ENCODE peak calls at places on chromosomes 3 and 15, in six cellular contexts. J, R, T, F, Y and S are unnamed samples.

GRCh38 chr3:151483488-151483887 is 22.6 kb upstream of the IGSF10 start:
- DNase-seq in T (no peak), J (no peak), R (no peak), F (no peak), Y (no peak), S (no peak)

GRCh38 chr3:57958642-57959406 is 49.4 kb upstream of the FLNB start:
- DNase-seq in F (no peak), Y (no peak), R (no peak), T (no peak), J (no peak), S (no peak)

GRCh38 chr15:59817834-59818233 is 128.7 kb upstream of the BNIP2 start:
- DNase-seq in R (no peak), T (no peak), Y (no peak), F (no peak), J (no peak), S (no peak)

GRCh38 chr3:86245360-86245759 is 745.6 kb downstream of the VGLL3 start:
- DNase-seq in F (no peak), R (no peak), Y (no peak), J (no peak), T (no peak), S (no peak)

GRCh38 chr3:16124636-16125035 is 49.8 kb upstream of the GALNT15 start:
- DNase-seq in F (peak; percentile 95), J (no peak), T (peak; percentile 81), Y (no peak), R (no peak), S (no peak)

GRCh38 chr15:88035381-88035780 is 221.2 kb downstream of the NTRK3 start:
- DNase-seq in R (no peak), T (no peak), J (no peak), F (no peak), Y (no peak), S (no peak)

GRCh38 chr15:63752979-63753378 is 80.8 kb downstream of the HERC1 start:
- DNase-seq in F (no peak), J (no peak), Y (no peak), R (no peak), T (no peak), S (no peak)

GRCh38 chr3:50316657-50317242 is 5.8 kb downstream of the HYAL2 start:
- DNase-seq in F (no peak), Y (peak; percentile 93), R (peak; percentile 93), T (peak; percentile 95), J (no peak), S (no peak)

GRCh38 chr3:157840513-157840912 is 265.7 kb downstream of the SHOX2 start:
- DNase-seq in J (no peak), R (no peak), T (no peak), F (no peak), Y (no peak), S (no peak)

GRCh38 chr15:28969511-28970085 is 83.8 kb downstream of the APBA2 start:
- DNase-seq in Y (no peak), F (no peak), J (no peak), R (no peak), T (no peak), S (no peak)

GRCh38 chr15:63979227-63979793 is 67.0 kb downstream of the DAPK2 start:
- DNase-seq in R (no peak), J (no peak), F (no peak), T (no peak), Y (no peak), S (peak; percentile 2)

GRCh38 chr3:57434041-57434440 is 110.1 kb downstream of the DNAH12 start:
- DNase-seq in R (peak; percentile 62), T (no peak), F (peak; percentile 16), Y (no peak), J (no peak), S (no peak)

GRCh38 chr3:39260957-39261356 is 18.9 kb downstream of the CX3CR1 start:
- DNase-seq in F (peak; percentile 93), Y (peak; percentile 88), J (peak; percentile 56), R (peak; percentile 18), T (peak; percentile 41), S (peak; percentile 22)

GRCh38 chr15:26083457-26084350 is 220.6 kb upstream of the ATP10A start:
- DNase-seq in R (no peak), T (no peak), J (no peak), Y (no peak), F (no peak), S (no peak)

GRCh38 chr15:26082833-26083174 is 219.7 kb upstream of the ATP10A start:
- DNase-seq in Y (no peak), J (peak; percentile 22), R (no peak), T (no peak), F (peak; percentile 9), S (no peak)

GRCh38 chr15:26081758-26082068 is 218.6 kb upstream of the ATP10A start:
- DNase-seq in F (no peak), J (no peak), R (no peak), T (no peak), Y (no peak), S (no peak)

GRCh38 chr15:26087395-26087794 is 224.3 kb upstream of the ATP10A start:
- DNase-seq in Y (no peak), T (no peak), R (no peak), F (no peak), J (no peak), S (peak; percentile 91)

DNA sequence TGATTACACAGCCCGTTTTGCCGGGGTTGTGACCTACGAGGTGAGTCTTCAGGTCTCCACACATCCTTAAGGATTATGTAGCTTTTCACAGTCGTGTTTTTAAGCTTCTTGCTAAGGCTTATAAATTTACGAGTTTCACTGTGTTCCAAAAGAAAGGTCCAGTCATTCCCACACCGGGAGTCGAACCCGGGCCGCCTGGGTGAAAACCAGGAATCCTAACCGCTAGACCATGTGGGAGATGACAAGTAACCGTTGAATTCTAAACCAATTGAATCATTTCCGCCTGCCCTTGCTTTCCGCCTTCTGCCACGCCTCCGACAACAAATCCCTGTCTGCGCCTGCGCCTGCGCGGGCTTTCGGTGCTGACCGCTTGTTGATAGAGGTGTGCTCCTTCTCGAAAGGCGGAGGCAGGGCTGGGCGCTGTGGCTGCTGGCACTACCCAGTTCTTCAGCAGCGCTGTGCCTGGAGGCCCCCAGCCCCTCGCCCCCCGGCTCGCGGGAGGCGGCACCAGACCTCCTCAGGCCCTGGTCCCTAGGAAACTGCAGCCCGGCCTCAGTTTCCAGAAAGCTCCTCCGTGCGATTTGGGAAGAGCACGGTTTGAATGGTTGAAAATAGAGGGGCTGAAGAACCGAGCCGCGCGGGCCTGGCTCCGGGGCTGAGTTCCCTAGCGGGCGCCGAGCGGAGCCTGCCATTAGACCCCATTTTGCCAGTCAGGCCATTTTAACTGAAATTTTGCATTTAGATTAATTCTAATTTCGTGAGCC is 219.1 kb upstream of the ATP10A start:
- DNase-seq in T (peak; percentile 70), J (peak; percentile 99), F (peak; percentile 93), Y (peak; percentile 96), R (no peak), S (peak; percentile 85)
- TF ChIP-seq CTCF in T (no peak), J (peak; percentile 15), F (peak; percentile 11), Y (no peak), R (no peak), S (no peak)

DNA sequence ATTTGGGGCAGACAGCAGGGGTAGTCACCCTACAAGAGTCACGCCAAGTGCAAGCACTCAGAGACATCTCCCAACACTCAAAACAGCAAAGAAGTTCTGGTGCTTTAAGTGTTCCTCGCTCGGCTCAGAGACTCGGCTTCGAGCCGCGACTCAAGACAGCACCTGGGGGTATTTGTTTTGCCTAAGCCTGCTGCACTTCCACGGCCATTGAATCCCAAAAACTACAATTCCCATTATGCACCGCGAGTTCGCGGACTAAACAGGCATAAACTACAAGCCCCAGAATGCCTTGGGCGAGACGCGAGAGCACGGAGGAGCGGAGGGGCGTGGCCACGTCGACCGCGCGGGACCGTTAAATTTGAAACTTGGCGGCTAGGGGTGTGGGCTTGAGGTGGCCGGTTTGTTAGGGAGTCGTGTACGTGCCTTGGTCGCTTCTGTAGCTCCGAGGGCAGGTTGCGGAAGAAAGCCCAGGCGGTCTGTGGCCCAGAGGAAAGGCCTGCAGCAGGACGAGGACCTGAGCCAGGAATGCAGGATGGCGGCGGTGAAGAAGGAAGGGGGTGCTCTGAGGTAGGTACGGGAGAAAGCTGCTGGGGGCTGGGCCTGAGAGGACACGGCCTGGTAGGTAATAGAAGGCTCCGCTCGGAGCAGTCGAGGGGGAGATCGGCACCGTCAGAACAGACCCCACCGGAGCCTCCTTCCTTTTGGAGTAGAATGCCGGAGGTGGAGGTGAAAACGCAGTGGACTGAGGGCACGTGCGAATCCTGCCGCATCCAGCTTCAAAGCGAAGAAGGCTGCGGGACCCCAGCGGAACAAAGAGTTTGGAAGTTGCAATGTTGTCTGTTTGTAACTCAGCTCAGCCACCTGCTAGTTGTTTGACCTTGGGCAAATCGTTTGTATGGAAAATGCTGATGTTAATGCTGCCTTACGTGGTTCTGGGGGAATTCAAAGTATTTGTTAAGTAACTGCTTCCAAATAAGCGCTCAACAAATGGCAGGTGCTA is at the start of gene BUB1B:
- DNase-seq in T (peak; percentile 66), J (peak; percentile 94), F (peak; percentile 94), R (peak; percentile 85), Y (peak; percentile 94), S (peak; percentile 68)
- H3K4me3 ChIP-seq in T (peak within 1 kb of the TSS; percentile 77), J (no peak within 1 kb of the TSS), F (peak within 1 kb of the TSS; percentile 100), R (peak within 1 kb of the TSS; percentile 85), Y (peak within 1 kb of the TSS; percentile 47), S (peak within 1 kb of the TSS; percentile 98)

DNA sequence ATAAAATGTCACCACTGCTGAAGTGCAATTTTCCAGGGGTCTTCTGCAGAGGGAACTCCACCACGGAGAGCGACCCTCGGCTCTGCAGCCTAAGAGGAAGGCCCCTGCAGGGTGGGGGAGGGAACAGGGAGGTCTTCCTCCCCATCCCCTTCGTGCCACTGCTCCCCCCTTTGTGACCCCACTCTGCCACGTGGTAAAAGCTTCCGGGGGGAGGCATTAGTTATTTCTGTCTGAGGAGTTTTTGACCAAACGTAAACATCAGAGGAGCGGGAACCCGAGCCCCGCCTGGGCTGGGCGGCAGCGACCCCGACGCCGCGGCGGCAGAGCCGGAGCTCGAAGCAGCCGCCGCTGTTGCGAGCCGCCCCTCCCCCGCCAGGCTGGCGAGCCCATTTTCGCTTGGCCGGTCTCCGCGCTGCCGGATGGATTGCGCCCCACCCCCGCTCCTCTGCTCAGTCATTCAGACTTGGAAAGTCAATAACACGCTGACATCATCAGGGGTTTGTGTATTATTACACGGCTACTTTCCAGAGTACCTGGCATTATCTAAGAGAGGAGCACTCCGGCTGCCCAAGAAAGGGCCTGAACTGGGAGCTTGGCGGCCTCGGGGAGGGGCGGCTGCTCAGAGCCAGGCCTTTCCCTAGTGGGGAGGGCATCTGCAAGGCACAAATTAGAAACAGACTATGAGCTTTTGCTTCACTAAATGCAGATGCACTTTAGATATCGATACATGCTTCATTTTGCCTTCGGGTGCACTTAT is 162.5 kb upstream of the TBL1XR1 start:
- DNase-seq in T (peak; percentile 92), R (peak; percentile 98), J (peak; percentile 97), F (peak; percentile 98), Y (peak; percentile 94), S (peak; percentile 97)
- TF ChIP-seq CTCF in T (no peak), R (no peak), J (no peak), F (no peak), Y (no peak), S (no peak)

DNA sequence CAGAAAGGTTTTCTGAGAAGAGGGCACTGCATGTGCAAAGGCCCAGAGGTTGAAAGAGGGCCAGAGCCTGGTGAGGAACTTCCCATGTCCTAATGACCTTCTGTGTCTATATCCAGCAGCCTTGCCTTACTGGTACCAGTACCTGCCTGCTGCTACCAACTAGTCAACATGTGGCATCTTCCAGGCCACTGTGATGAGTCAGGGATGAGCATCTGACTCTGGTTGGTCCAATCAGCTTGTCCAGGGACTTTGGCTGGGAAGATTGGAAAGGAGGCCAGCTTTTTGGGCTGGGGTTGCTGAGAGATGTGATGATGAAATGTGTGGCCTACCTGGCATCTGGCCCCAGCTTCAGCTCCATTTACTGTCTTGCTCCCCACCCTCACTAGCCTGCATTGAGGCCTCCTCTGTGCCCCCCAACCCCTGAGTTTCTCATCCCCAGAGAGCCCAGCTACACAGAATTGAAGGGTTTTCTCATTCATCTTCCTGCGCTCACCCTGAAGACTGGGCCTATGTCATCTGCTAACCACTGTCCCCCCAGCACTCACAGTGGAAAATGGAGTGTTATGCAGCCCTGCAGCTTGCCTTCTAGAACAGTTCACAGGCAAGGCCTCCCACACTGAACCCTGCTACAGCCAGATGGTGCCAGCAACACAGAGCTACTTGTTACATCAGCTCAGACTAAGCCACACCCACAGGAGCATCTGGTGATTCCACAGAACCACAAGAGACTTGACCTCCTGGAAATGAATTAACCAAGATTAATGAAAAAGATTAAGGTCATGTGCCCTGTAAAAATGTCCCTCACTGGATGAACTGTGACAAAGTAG is 1.3 kb upstream of the TWF2 start:
- DNase-seq in R (peak; percentile 67), Y (peak; percentile 73), F (peak; percentile 88), J (peak; percentile 56), T (peak; percentile 75), S (peak; percentile 80)
- H3K4me3 ChIP-seq in R (peak overlapping the region; percentile 93), Y (peak overlapping the region; percentile 94), F (peak overlapping the region; percentile 93), J (no peak overlapping the region), T (peak overlapping the region; percentile 76), S (peak overlapping the region; percentile 82)